ENCODE peak calls at places on chromosomes 2 and 18, in four cellular contexts. R is upper lobe of left lung, Z is GM13976, I is neural progenitor cell. K is an unnamed sample.

GRCh38 chr18:50749421-50749820 is 70.4 kb downstream of the MRO start:
- DNase-seq in R (no peak), Z (no peak), I (no peak), K (no peak)

GRCh38 chr18:33916200-33916599 is 308.5 kb downstream of the NOL4 start:
- DNase-seq in R (no peak), Z (no peak), I (peak), K (no peak)

GRCh38 chr2:192741889-192742288 is 547.2 kb upstream of the TMEFF2 start:
- DNase-seq in R (no peak), Z (no peak), I (peak), K (no peak)

GRCh38 chr2:144426981-144427479 is 92.9 kb downstream of the ZEB2 start:
- DNase-seq in R (no peak), Z (no peak), I (no peak), K (no peak)

GRCh38 chr2:95351080-95351915 is 51.2 kb upstream of the FAHD2A start:
- DNase-seq in R (no peak), Z (no peak), I (no peak), K (no peak)

GRCh38 chr2:12965540-12966269 is 249.0 kb downstream of the TRIB2 start:
- DNase-seq in R (no peak), Z (no peak), I (no peak), K (no peak)

GRCh38 chr2:234691226-234691600 is 194.3 kb upstream of the ARL4C start:
- DNase-seq in R (no peak), Z (no peak), I (no peak), K (no peak)

GRCh38 chr18:23377669-23378469 is 75.2 kb upstream of the RIOK3 start:
- DNase-seq in R (no peak), Z (peak), I (no peak), K (no peak)

GRCh38 chr18:75391275-75392115 is 36.0 kb downstream of the SMIM21 start:
- DNase-seq in R (no peak), Z (no peak), I (no peak), K (no peak)

GRCh38 chr18:23422751-23423418 is 30.2 kb upstream of the RIOK3 start:
- DNase-seq in R (no peak), Z (peak), I (no peak), K (no peak)

GRCh38 chr18:45255142-45255890 is 360.0 kb upstream of the SLC14A2 start:
- DNase-seq in R (no peak), Z (no peak), I (peak), K (no peak)

GRCh38 chr2:127778447-127778846 is 32.5 kb downstream of the WDR33 start:
- DNase-seq in R (no peak), Z (no peak), I (no peak), K (no peak)

GRCh38 chr2:119011162-119011909 is 69.3 kb downstream of the MARCO start:
- DNase-seq in R (peak), Z (peak), I (peak), K (peak)

GRCh38 chr2:233013027-233013461 is at the start of gene NGEF:
- DNase-seq in R (no peak), Z (no peak), I (no peak), K (peak)

GRCh38 chr2:130798472-130799221 is 38.1 kb upstream of the ARHGEF4 start:
- DNase-seq in R (peak), Z (no peak), I (peak), K (peak)

GRCh38 chr2:221495766-221496165 is 76.3 kb downstream of the EPHA4 start:
- DNase-seq in R (no peak), Z (no peak), I (peak), K (no peak)

GRCh38 chr18:60067426-60068210 is 167.8 kb downstream of the PMAIP1 start:
- DNase-seq in R (no peak), Z (no peak), I (peak), K (no peak)

GRCh38 chr2:239727776-239728600 is 297.2 kb downstream of the NDUFA10 start:
- DNase-seq in R (peak), Z (no peak), I (no peak), K (no peak)

GRCh38 chr2:234983011-234983726 is 31.4 kb downstream of the SH3BP4 start:
- DNase-seq in R (no peak), Z (no peak), I (no peak), K (no peak)

GRCh38 chr2:240948905-240949790 is 43.0 kb downstream of the CROCC2 start:
- DNase-seq in R (peak), Z (no peak), I (no peak), K (peak)

GRCh38 chr2:52467189-52467588 is 1300.4 kb upstream of the CHAC2 start:
- DNase-seq in R (no peak), Z (no peak), I (peak), K (no peak)

GRCh38 chr18:12307251-12307736 is 747 bp upstream of the TUBB6 start:
- DNase-seq in R (no peak), Z (peak), I (peak), K (no peak)

GRCh38 chr2:68686178-68686577 is 42.8 kb downstream of the PROKR1 start:
- DNase-seq in R (no peak), Z (no peak), I (no peak), K (no peak)

GRCh38 chr2:71786291-71787107 is 333.1 kb downstream of the DYSF start:
- DNase-seq in R (peak), Z (peak), I (no peak), K (peak)

GRCh38 chr2:8877332-8877731 is 39.9 kb upstream of the KIDINS220 start:
- DNase-seq in R (no peak), Z (no peak), I (no peak), K (no peak)

GRCh38 chr2:8886197-8886508 is 48.7 kb upstream of the KIDINS220 start:
- DNase-seq in R (no peak), Z (no peak), I (no peak), K (no peak)

GRCh38 chr2:8885449-8886196 is 48.2 kb upstream of the KIDINS220 start:
- DNase-seq in R (no peak), Z (no peak), I (no peak), K (no peak)

GRCh38 chr2:8884812-8885211 is 47.4 kb upstream of the KIDINS220 start:
- DNase-seq in R (no peak), Z (no peak), I (no peak), K (no peak)

GRCh38 chr2:8882094-8882493 is 44.7 kb upstream of the KIDINS220 start:
- DNase-seq in R (no peak), Z (no peak), I (peak), K (no peak)
- TF ChIP-seq CTCF in R (no peak), Z (no peak), I (peak), K (peak)

GRCh38 chr2:9547272-9547991 is 8.2 kb downstream of the ADAM17 start:
- DNase-seq in R (no peak), Z (no peak), I (no peak), K (no peak)
- TF ChIP-seq CTCF in R (no peak), Z (no peak), I (no peak), K (no peak)

DNA sequence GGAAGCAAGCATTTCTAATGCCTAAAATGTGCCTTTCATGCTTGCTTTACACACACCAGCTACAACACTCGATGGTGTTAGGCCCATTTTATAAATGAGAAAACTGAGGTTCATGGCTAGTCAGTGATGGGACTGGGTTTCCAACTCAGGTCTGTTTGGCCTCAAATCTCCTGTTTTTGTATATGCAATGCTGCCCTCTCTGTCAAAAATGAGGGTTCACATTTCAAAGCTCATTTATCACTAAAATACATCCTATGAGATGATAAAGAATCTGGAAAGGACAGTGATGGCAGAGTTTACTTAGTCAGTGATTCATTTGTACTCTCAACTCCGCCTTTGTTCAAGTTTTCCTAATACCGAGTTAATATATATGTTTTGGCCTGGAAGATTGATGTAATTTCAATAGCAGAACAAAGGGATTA is 92.3 kb downstream of the KCTD1 start:
- DNase-seq in R (no peak), Z (no peak), I (no peak), K (no peak)
- TF ChIP-seq CTCF in R (no peak), Z (no peak), I (no peak), K (no peak)

GRCh38 chr2:46857871-46858696 is 57.5 kb downstream of the MCFD2 start:
- DNase-seq in R (no peak), Z (no peak), I (no peak), K (no peak)
- TF ChIP-seq CTCF in R (no peak), Z (no peak), I (no peak), K (no peak)

DNA sequence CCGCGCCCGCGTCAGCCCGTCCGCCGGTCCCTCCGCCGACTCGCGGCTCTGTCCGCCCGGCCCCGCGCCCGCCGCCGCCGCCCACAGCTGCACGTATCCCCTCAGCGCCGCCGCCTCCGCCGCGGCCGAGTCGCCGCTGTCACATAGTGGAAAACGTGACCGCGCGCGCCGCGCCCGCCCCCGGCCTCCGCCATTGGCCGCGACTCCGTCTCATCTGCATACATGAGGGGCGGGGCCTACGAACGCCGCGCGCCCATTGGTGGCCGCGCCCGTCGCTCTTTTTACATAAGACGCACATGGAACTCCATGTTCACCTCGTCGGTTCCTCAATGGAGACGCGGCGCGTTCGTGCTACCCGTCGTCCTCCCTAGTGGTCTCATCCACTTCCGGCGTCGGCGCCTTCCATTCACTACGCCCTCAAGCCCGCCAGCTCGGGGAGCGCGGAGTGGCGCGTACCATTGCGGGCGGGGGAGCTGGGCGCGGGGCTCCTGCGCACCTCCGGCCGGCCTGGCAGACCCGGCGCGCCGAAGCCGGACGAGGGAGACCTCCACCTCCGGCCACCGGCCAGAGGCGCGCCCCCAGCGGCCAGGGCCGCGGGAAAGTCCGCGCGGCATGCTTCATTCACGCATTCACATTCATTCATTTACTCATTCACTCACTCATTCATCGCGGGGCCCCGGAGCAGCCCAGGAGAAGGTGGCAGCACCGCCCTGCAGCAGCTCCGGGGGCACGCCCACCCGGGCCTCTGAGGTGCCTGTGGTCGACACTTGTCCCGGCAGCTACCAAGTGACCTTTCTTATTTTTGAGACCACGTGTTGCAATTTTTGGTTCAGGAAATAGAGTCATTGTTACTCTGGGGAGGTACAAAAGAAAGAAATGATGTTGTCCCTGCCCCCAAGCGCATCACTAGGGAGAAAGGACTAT is 502 bp upstream of the PER2 start:
- DNase-seq in R (peak), Z (peak), I (peak), K (peak)
- TF ChIP-seq CTCF in R (no peak), Z (peak), I (peak), K (peak)